ENCODE peak calls at places on chromosomes 4 and X, in four cellular contexts. T is Daoy; G is activated T-cell treated with anti-CD3 and anti-CD28 coated beads, Interleukin-2, amount 50 U/mL, for 24 hours; S is HCT116. H is an unnamed sample.

GRCh38 chrX:91414710-91415109 is 19.9 kb upstream of the PABPC5 start:
- DNase-seq in S (no peak), T (no peak), G (no peak), H (peak; percentile 16)

GRCh38 chrX:46573331-46573895 is at the start of gene CHST7:
- DNase-seq in T (peak; percentile 69), S (peak; percentile 46), G (peak; percentile 69), H (peak; percentile 60)

GRCh38 chr4:48899950-48900349 is 6.6 kb downstream of the OCIAD2 start:
- DNase-seq in T (peak; percentile 77), S (no peak), G (no peak), H (no peak)

GRCh38 chr4:99002274-99002673 is 6.8 kb downstream of the METAP1 start:
- DNase-seq in T (no peak), G (no peak), S (no peak), H (no peak)

GRCh38 chrX:151176351-151176750 is at the start of gene GPR50:
- DNase-seq in T (no peak), G (no peak), S (no peak), H (no peak)

GRCh38 chr4:190020790-190021717 is 6.0 kb downstream of the FRG2 start:
- DNase-seq in T (peak; percentile 78), G (peak; percentile 73), S (no peak), H (no peak)

GRCh38 chr4:1712216-1713002 is at the start of gene SLBP:
- DNase-seq in G (peak; percentile 99), S (peak; percentile 93), T (peak; percentile 97), H (peak; percentile 98)

GRCh38 chr4:30537462-30537861 is 182.7 kb upstream of the PCDH7 start:
- DNase-seq in S (peak; percentile 76), G (no peak), T (no peak), H (peak; percentile 80)

GRCh38 chrX:47573334-47574095 is 8.7 kb upstream of the TIMP1 start:
- DNase-seq in G (no peak), S (no peak), T (no peak), H (peak; percentile 53)

GRCh38 chrX:67555578-67556203 is 11.9 kb downstream of the AR start:
- DNase-seq in T (no peak), S (no peak), G (peak; percentile 25), H (peak; percentile 58)

GRCh38 chr4:87807402-87807801 is 8.0 kb downstream of the IBSP start:
- DNase-seq in T (no peak), G (no peak), S (no peak), H (no peak)

GRCh38 chr4:107734120-107734519 is 14.1 kb upstream of the PAPSS1 start:
- DNase-seq in G (no peak), T (no peak), S (no peak), H (peak; percentile 19)

GRCh38 chrX:53262918-53263394 is 18.4 kb downstream of the IQSEC2 start:
- DNase-seq in G (no peak), S (peak; percentile 34), T (peak; percentile 73), H (peak; percentile 80)

GRCh38 chr4:112589207-112589606 is 47.5 kb downstream of the ZGRF1 start:
- DNase-seq in S (peak; percentile 6), T (peak; percentile 4), G (no peak), H (no peak)

GRCh38 chr4:67603310-67604028 is 44.9 kb downstream of the STAP1 start:
- DNase-seq in T (no peak), S (no peak), G (no peak), H (no peak)

GRCh38 chr4:113278324-113278934 is 229.0 kb downstream of the ANK2 start:
- DNase-seq in T (peak; percentile 67), G (peak; percentile 48), S (peak; percentile 76), H (peak; percentile 90)

GRCh38 chr4:118280501-118281218 is 72.1 kb downstream of the PRSS12 start:
- DNase-seq in T (peak; percentile 48), G (peak; percentile 40), S (peak; percentile 67), H (peak; percentile 79)

GRCh38 chrX:97841544-97842179 is 958.0 kb downstream of the RPA4 start:
- DNase-seq in S (no peak), G (no peak), T (peak; percentile 46), H (no peak)

GRCh38 chr4:150337709-150338108 is 244.2 kb upstream of the MAB21L2 start:
- DNase-seq in G (no peak), T (no peak), S (no peak), H (no peak)

GRCh38 chr4:92551616-92552015 is 247.8 kb downstream of the GRID2 start:
- DNase-seq in G (no peak), S (no peak), T (no peak), H (peak; percentile 10)

GRCh38 chrX:136636121-136636520 is 11.8 kb upstream of the CD40LG start:
- DNase-seq in T (no peak), S (no peak), G (no peak), H (no peak)

GRCh38 chr4:129231907-129232626 is 136.1 kb downstream of the C4orf33 start:
- DNase-seq in G (no peak), T (no peak), S (no peak), H (no peak)

GRCh38 chr4:186606593-186606992 is 51.2 kb upstream of the MTNR1A start:
- DNase-seq in G (no peak), S (no peak), T (peak; percentile 21), H (no peak)

H was measured in HT-29.